ENCODE peak calls at places on chromosomes 16 and 17, in nine cellular contexts. K is fibroblast of mammary gland, C is AG04450, W is astrocyte of the cerebellum, O is HL-60, S is GM23338, A is astrocyte, D is lower lobe of right lung, U is NB4. Q is an unnamed sample.

GRCh38 chr17:1715803-1716075 is 5.6 kb upstream of the TLCD2 start:
- DNase-seq in K (no peak), C (no peak), W (no peak), O (no peak), S (no peak), A (no peak), D (no peak), U (no peak), Q (no peak)

GRCh38 chr16:71540-72341 is 690 bp downstream of the RHBDF1 start:
- DNase-seq in K (peak; percentile 79), C (no peak), W (no peak), O (no peak), S (peak; percentile 97), A (peak; percentile 64), D (peak; percentile 77), U (no peak), Q (peak; percentile 69)

GRCh38 chr16:58128721-58129096 is 472 bp downstream of the CFAP20 start:
- DNase-seq in K (no peak), C (no peak), W (no peak), O (no peak), S (peak; percentile 55), A (no peak), D (no peak), U (peak; percentile 71), Q (no peak)

GRCh38 chr16:89072216-89073130 is 21.2 kb upstream of the ACSF3 start:
- DNase-seq in K (peak; percentile 46), C (no peak), W (no peak), O (no peak), S (no peak), A (no peak), D (no peak), U (no peak), Q (no peak)

GRCh38 chr16:6616746-6617145 is 715.9 kb upstream of the RBFOX1 start:
- DNase-seq in K (no peak), C (no peak), W (no peak), O (no peak), S (no peak), A (no peak), D (no peak), U (no peak), Q (no peak)

GRCh38 chr17:20992987-20993862 is 49.6 kb downstream of the USP22 start:
- DNase-seq in K (peak; percentile 79), C (peak; percentile 48), W (peak; percentile 65), O (peak; percentile 54), S (peak; percentile 92), A (peak; percentile 52), D (no peak), U (peak; percentile 77), Q (peak; percentile 89)

GRCh38 chr16:3150346-3151218 is 15.8 kb downstream of the ZNF213 start:
- DNase-seq in K (peak; percentile 93), C (peak; percentile 90), W (peak; percentile 88), O (peak; percentile 97), S (peak; percentile 98), A (peak; percentile 87), D (peak; percentile 96), U (peak; percentile 97), Q (peak; percentile 98)

GRCh38 chr17:10117581-10118001 is 80.8 kb downstream of the GAS7 start:
- DNase-seq in K (no peak), C (no peak), W (no peak), O (peak; percentile 82), S (peak; percentile 29), A (no peak), D (peak; percentile 58), U (peak; percentile 97), Q (no peak)

GRCh38 chr17:75036643-75037268 is 10.0 kb downstream of the ATP5PD start:
- DNase-seq in K (peak; percentile 97), C (no peak), W (no peak), O (no peak), S (peak; percentile 72), A (peak; percentile 61), D (peak; percentile 81), U (no peak), Q (peak; percentile 95)

GRCh38 chr17:77375108-77375507 is 234.3 kb downstream of the SEC14L1 start:
- DNase-seq in K (no peak), C (no peak), W (no peak), O (no peak), S (no peak), A (no peak), D (peak; percentile 83), U (no peak), Q (no peak)

GRCh38 chr17:77374170-77374936 is 233.6 kb downstream of the SEC14L1 start:
- DNase-seq in K (peak; percentile 82), C (peak; percentile 74), W (peak; percentile 73), O (no peak), S (peak; percentile 92), A (peak; percentile 77), D (peak; percentile 88), U (peak; percentile 82), Q (peak; percentile 80)

GRCh38 chr17:77376795-77377751 is 236.3 kb downstream of the SEC14L1 start:
- DNase-seq in K (no peak), C (peak; percentile 79), W (no peak), O (no peak), S (no peak), A (peak; percentile 60), D (no peak), U (no peak), Q (peak; percentile 90)

GRCh38 chr17:77375526-77375916 is 234.8 kb downstream of the SEC14L1 start:
- DNase-seq in K (no peak), C (no peak), W (no peak), O (no peak), S (no peak), A (no peak), D (no peak), U (no peak), Q (no peak)

GRCh38 chr17:77375917-77376651 is 235.3 kb downstream of the SEC14L1 start:
- DNase-seq in K (peak; percentile 91), C (peak; percentile 65), W (no peak), O (no peak), S (no peak), A (peak; percentile 85), D (no peak), U (no peak), Q (peak; percentile 85)
- H3K4me3 ChIP-seq in K (peak overlapping the region; percentile 80), C (peak overlapping the region; percentile 91), W (peak overlapping the region; percentile 88), O (no peak overlapping the region), S (peak overlapping the region; percentile 96), A (peak overlapping the region; percentile 91), D (peak overlapping the region; percentile 78), U (no peak overlapping the region), Q (peak overlapping the region; percentile 75)

DNA sequence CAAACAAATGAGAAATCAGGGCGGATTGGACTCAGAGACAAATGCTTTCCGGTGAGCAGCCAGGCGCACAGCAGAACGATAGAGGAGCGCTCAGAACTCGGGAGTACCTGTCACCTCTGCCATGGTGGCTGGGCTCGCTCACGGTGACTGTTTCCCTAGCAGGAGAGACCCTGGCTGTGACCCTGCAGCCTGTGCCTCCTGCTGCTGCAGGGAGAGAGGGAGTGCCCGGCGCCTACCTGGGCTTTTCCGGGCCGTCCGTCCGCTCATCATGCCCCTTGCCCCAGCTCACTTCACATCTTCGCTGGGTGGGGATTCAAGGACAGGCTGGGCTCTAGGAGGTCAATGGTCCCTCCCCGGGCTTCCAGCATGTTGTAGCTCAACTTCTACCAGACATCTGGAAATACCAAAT is 14.1 kb upstream of the DNAH17 start:
- DNase-seq in K (no peak), C (no peak), W (no peak), O (no peak), S (no peak), A (no peak), D (no peak), U (no peak), Q (no peak)
- TF ChIP-seq CTCF in K (no peak), C (no peak), W (no peak), O (no peak), S (no peak), A (no peak), D (no peak), U (no peak), Q (no peak)

GRCh38 chr17:43645765-43646481 is 15.8 kb downstream of the MEOX1 start:
- DNase-seq in K (peak; percentile 33), C (no peak), W (no peak), O (no peak), S (peak; percentile 62), A (no peak), D (peak; percentile 77), U (no peak), Q (peak; percentile 38)
- H3K4me3 ChIP-seq in K (peak overlapping the region; percentile 36), C (peak overlapping the region; percentile 25), W (peak overlapping the region; percentile 32), O (peak overlapping the region; percentile 28), S (peak overlapping the region; percentile 74), A (peak overlapping the region; percentile 49), D (peak overlapping the region; percentile 52), U (no peak overlapping the region), Q (no peak overlapping the region)

GRCh38 chr16:67177743-67178699 is 5.7 kb downstream of the MATCAP1 start:
- DNase-seq in K (peak; percentile 51), C (no peak), W (no peak), O (peak; percentile 54), S (peak; percentile 98), A (no peak), D (peak; percentile 91), U (peak; percentile 43), Q (peak; percentile 55)
- TF ChIP-seq CTCF in K (no peak), C (no peak), W (no peak), O (no peak), S (no peak), A (no peak), D (peak; percentile 19), U (no peak), Q (peak; percentile 3)

DNA sequence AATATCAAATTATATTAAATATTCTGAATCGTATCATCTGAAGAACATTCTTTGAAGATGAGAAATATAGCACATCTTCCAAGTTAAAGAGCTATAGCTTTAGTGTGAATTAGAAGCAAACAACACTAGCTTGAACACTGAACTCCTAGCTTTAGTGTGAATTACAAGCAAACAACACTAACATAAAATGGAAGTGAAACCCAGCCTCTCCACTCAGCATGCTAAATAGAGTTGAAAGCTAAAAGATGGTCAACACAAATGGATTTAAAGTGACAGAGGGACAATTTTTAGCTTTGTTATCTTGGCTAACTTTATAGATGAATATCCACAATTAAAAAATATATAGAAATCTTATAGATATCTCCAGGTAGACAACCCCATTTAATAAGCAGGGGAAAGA is 4.5 kb upstream of the KIF2B start:
- DNase-seq in K (no peak), C (no peak), W (no peak), O (no peak), S (no peak), A (no peak), D (no peak), U (no peak), Q (no peak)
- H3K4me3 ChIP-seq in K (no peak overlapping the region), C (no peak overlapping the region), W (no peak overlapping the region), O (no peak overlapping the region), S (no peak overlapping the region), A (no peak overlapping the region), D (no peak overlapping the region), U (no peak overlapping the region), Q (no peak overlapping the region)

Q was measured in cardiac fibroblast.